ENCODE peak calls at places on chromosomes 7 and 10, in ten cellular contexts. H is GM23248, X is hepatocyte, Y is Karpas-422, U is GM23338, D is OCI-LY7, O is SK-N-SH, R is PC-9, W is HCT116, T is MM.1S. J is an unnamed sample.
A peak's percentile ranks its signal among the peaks of the same experiment; 100 is the strongest.

GRCh38 chr10:122279725-122280141 is 8.6 kb downstream of the BTBD16 start:
- DNase-seq in H (peak; percentile 60), X (peak; percentile 63), Y (peak; percentile 74), U (peak; percentile 83), D (peak; percentile 41), O (peak; percentile 43), R (no peak), W (peak; percentile 70), T (no peak), J (peak; percentile 60)

GRCh38 chr7:6130007-6130587 is 98.9 kb downstream of the ANKRD61 start:
- DNase-seq in H (no peak), X (no peak), Y (no peak), U (peak; percentile 6), D (no peak), O (no peak), R (no peak), W (no peak), T (no peak), J (no peak)

GRCh38 chr7:44155191-44156185 is 14.4 kb upstream of the MYL7 start:
- DNase-seq in H (no peak), X (no peak), Y (no peak), U (no peak), D (no peak), O (no peak), R (no peak), W (no peak), T (no peak), J (no peak)

GRCh38 chr10:3783313-3783689 is 1.7 kb downstream of the KLF6 start:
- DNase-seq in H (peak; percentile 84), X (peak; percentile 72), Y (peak; percentile 67), U (peak; percentile 69), D (peak; percentile 66), O (peak; percentile 73), R (peak; percentile 54), W (no peak), T (peak; percentile 90), J (peak; percentile 42)

GRCh38 chr7:5695037-5695708 is 86.3 kb downstream of the RNF216 start:
- DNase-seq in H (peak; percentile 90), X (peak; percentile 49), Y (peak; percentile 71), U (no peak), D (peak; percentile 24), O (no peak), R (no peak), W (no peak), T (no peak), J (no peak)

GRCh38 chr10:26780793-26781601 is 79.8 kb downstream of the ABI1 start:
- DNase-seq in H (peak; percentile 96), X (peak; percentile 40), Y (peak; percentile 65), U (peak; percentile 73), D (peak; percentile 28), O (no peak), R (peak; percentile 92), W (peak; percentile 90), T (no peak), J (peak; percentile 97)

GRCh38 chr10:70324341-70324861 is 40.6 kb upstream of the NPFFR1 start:
- DNase-seq in H (no peak), X (no peak), Y (peak; percentile 80), U (peak; percentile 55), D (peak; percentile 81), O (no peak), R (no peak), W (no peak), T (no peak), J (no peak)

GRCh38 chr10:45198596-45199379 is 116.6 kb downstream of the OR13A1 start:
- DNase-seq in H (no peak), X (no peak), Y (no peak), U (peak; percentile 10), D (no peak), O (no peak), R (no peak), W (no peak), T (no peak), J (no peak)

GRCh38 chr7:17463511-17464085 is 165.1 kb downstream of the AHR start:
- DNase-seq in H (no peak), X (no peak), Y (no peak), U (no peak), D (no peak), O (no peak), R (no peak), W (no peak), T (peak; percentile 34), J (no peak)

GRCh38 chr10:70964881-70965280 is 76.5 kb upstream of the PCBD1 start:
- DNase-seq in H (no peak), X (no peak), Y (no peak), U (no peak), D (no peak), O (no peak), R (no peak), W (no peak), T (no peak), J (no peak)

GRCh38 chr10:24891823-24892222 is 60.6 kb downstream of the PRTFDC1 start:
- DNase-seq in H (peak; percentile 38), X (no peak), Y (no peak), U (no peak), D (no peak), O (peak; percentile 17), R (peak; percentile 85), W (peak; percentile 68), T (no peak), J (peak; percentile 91)

GRCh38 chr7:105682331-105683070 is 101.2 kb upstream of the EFCAB10 start:
- DNase-seq in H (peak; percentile 43), X (no peak), Y (peak; percentile 34), U (no peak), D (no peak), O (no peak), R (no peak), W (no peak), T (no peak), J (peak; percentile 43)

GRCh38 chr7:139915301-139915863 is 86.3 kb downstream of the TBXAS1 start:
- DNase-seq in H (peak; percentile 43), X (no peak), Y (peak; percentile 36), U (no peak), D (no peak), O (no peak), R (no peak), W (no peak), T (no peak), J (peak; percentile 71)

GRCh38 chr7:106068986-106069385 is 43.1 kb downstream of the SYPL1 start:
- DNase-seq in H (peak; percentile 86), X (no peak), Y (peak; percentile 63), U (no peak), D (no peak), O (peak; percentile 44), R (peak; percentile 68), W (no peak), T (no peak), J (peak; percentile 50)

GRCh38 chr7:33667261-33667660 is 238.1 kb upstream of the BMPER start:
- DNase-seq in H (peak; percentile 68), X (no peak), Y (no peak), U (no peak), D (no peak), O (no peak), R (no peak), W (no peak), T (no peak), J (peak; percentile 34)

GRCh38 chr10:84291389-84291788 is 37.0 kb upstream of the CCSER2 start:
- DNase-seq in H (peak; percentile 74), X (peak; percentile 69), Y (no peak), U (peak; percentile 89), D (no peak), O (no peak), R (no peak), W (no peak), T (peak; percentile 51), J (peak; percentile 55)

GRCh38 chr7:100705341-100705752 is 574 bp upstream of the POP7 start:
- DNase-seq in H (peak; percentile 79), X (peak; percentile 86), Y (peak; percentile 91), U (peak; percentile 85), D (peak; percentile 83), O (peak; percentile 97), R (peak; percentile 43), W (peak; percentile 32), T (peak; percentile 73), J (peak; percentile 68)

GRCh38 chr7:131013716-131014115 is 279.7 kb upstream of the KLF14 start:
- DNase-seq in H (no peak), X (no peak), Y (no peak), U (no peak), D (no peak), O (no peak), R (no peak), W (no peak), T (no peak), J (no peak)

GRCh38 chr10:133184591-133185244 is 24.7 kb downstream of the KNDC1 start:
- DNase-seq in H (no peak), X (no peak), Y (no peak), U (no peak), D (no peak), O (no peak), R (no peak), W (no peak), T (no peak), J (no peak)
- H3K4me2 ChIP-seq in H (no peak overlapping the region), X (no peak overlapping the region), Y (no peak overlapping the region), U (no peak overlapping the region), D (no peak overlapping the region), O (no peak overlapping the region), R (no peak overlapping the region), W (no peak overlapping the region), T (no peak overlapping the region), J (no peak overlapping the region)

GRCh38 chr7:135775230-135775629 is 26.6 kb upstream of the FAM180A start:
- DNase-seq in H (no peak), X (no peak), Y (no peak), U (no peak), D (no peak), O (no peak), R (no peak), W (no peak), T (no peak), J (no peak)
- H3K9me2 ChIP-seq in H (no peaks in the 10 kb centered on the region), X (no peaks in the 10 kb centered on the region), Y (no peaks in the 10 kb centered on the region), U (no peaks in the 10 kb centered on the region), D (no peaks in the 10 kb centered on the region), O (no peaks in the 10 kb centered on the region), R (no peaks in the 10 kb centered on the region), W (no peaks in the 10 kb centered on the region), T (no peaks in the 10 kb centered on the region), J (no peaks in the 10 kb centered on the region)

GRCh38 chr10:110818311-110819257 is 53.1 kb upstream of the PDCD4 start:
- DNase-seq in H (no peak), X (no peak), Y (no peak), U (no peak), D (no peak), O (no peak), R (peak; percentile 72), W (no peak), T (no peak), J (peak; percentile 60)
- H3K4me2 ChIP-seq in H (no peak overlapping the region), X (no peak overlapping the region), Y (no peak overlapping the region), U (no peak overlapping the region), D (no peak overlapping the region), O (no peak overlapping the region), R (peak overlapping the region; percentile 40), W (no peak overlapping the region), T (no peak overlapping the region), J (peak overlapping the region; percentile 24)

DNA sequence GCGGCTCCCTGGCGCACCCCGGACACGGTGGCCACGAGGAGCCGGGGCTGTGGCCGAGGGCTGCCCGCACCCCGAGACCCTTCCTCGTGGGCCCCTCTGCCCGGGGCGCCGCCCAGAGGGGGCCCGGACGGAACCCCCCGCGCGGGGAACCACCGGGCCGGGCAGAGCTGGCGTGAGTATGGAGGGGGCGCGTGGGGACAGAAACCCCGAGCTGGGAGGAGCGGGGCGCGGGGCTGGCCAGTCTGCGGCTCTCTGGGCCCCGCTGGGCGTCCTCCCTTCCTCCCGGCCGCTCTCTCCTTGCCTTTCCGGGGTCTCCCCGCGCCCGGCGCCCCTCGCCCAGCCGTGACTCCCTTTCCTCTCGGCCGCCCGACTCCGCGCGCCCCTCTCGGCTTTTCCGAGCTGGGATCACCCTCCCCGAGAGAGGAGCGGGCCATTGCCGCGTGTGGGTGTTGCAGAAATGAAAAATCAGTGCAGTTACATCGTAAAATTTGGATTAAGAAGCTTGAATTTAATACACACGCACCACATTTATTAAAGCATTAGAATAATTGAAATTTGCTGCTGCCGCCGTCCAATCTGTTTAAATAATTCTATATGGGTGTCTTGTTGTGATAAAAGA is 8.9 kb downstream of the UNCX start:
- DNase-seq in H (no peak), X (no peak), Y (no peak), U (peak; percentile 47), D (no peak), O (no peak), R (no peak), W (no peak), T (no peak), J (no peak)
- H3K9me2 ChIP-seq in H (no peaks in the 10 kb centered on the region), X (no peaks in the 10 kb centered on the region), Y (no peaks in the 10 kb centered on the region), U (no peaks in the 10 kb centered on the region), D (no peaks in the 10 kb centered on the region), O (no peaks in the 10 kb centered on the region), R (no peaks in the 10 kb centered on the region), W (no peaks in the 10 kb centered on the region), T (no peaks in the 10 kb centered on the region), J (no peaks in the 10 kb centered on the region)

J was measured in PC-3.